ENCODE peak calls at places on chromosomes 13 and 19, in nine cellular contexts. Q is activated CD4-positive, CD25-positive, alpha-beta regulatory T cell treated with anti-CD3 and anti-CD28 coated beads, Interleukin-2, amount 50 U/mL, for 16 hours; Y is NCI-H524 treated with DMSO at 0.1 percent for 48 hours; V is activated B cell treated with CpG ODN at 0.5 μM for 24 hours; P is iPS DF 6.9; O is stimulated activated CD4-positive, alpha-beta T cell treated with anti-CD3 and anti-CD28 coated beads, Interleukin-2, amount 100 ng/mL, for 48 hours; N is A549; T is AG09319; B is ACHN. L is an unnamed sample.

GRCh38 chr13:69999875-70000274 is 107.8 kb upstream of the ATXN8OS start:
- DNase-seq in T (no peak), P (no peak), Y (no peak), V (no peak), B (no peak), Q (no peak), N (no peak), O (no peak), L (no peak)

GRCh38 chr19:14091086-14091884 is 734 bp upstream of the SAMD1 start:
- DNase-seq in Q (no peak), T (no peak), B (peak; percentile 58), N (peak; percentile 62), O (peak; percentile 64), V (peak; percentile 81), Y (no peak), P (no peak), L (peak; percentile 74)

GRCh38 chr19:5536337-5536894 is 31.3 kb downstream of the TINCR start:
- DNase-seq in N (peak; percentile 25), B (no peak), O (no peak), T (no peak), V (no peak), P (no peak), Y (no peak), Q (no peak), L (no peak)

GRCh38 chr13:63381078-63381859 is 1965.6 kb upstream of the PCDH20 start:
- DNase-seq in V (no peak), N (no peak), O (no peak), Y (no peak), Q (no peak), T (no peak), B (no peak), P (no peak), L (no peak)

GRCh38 chr19:46489445-46490272 is 6.0 kb downstream of the PNMA8B start:
- DNase-seq in O (no peak), V (no peak), P (no peak), B (no peak), T (no peak), Q (no peak), N (no peak), Y (no peak), L (no peak)

GRCh38 chr13:71870036-71870435 is 3.0 kb upstream of the DACH1 start:
- DNase-seq in O (no peak), Y (no peak), N (no peak), Q (no peak), B (no peak), T (no peak), P (no peak), V (no peak), L (no peak)

GRCh38 chr13:59666504-59666903 is 497.2 kb downstream of the DIAPH3 start:
- DNase-seq in V (no peak), P (no peak), B (no peak), T (no peak), Q (no peak), O (no peak), Y (no peak), N (no peak), L (no peak)

GRCh38 chr19:8149261-8150094 is at the start of gene FBN3:
- DNase-seq in P (no peak), T (no peak), Y (no peak), B (no peak), N (no peak), Q (no peak), O (no peak), V (no peak), L (no peak)

GRCh38 chr13:110942248-110942981 is 27.5 kb upstream of the ANKRD10 start:
- DNase-seq in N (no peak), Y (no peak), T (no peak), V (no peak), P (no peak), B (no peak), O (peak; percentile 15), Q (no peak), L (no peak)

GRCh38 chr13:73677041-73677589 is 457.1 kb downstream of the KLF12 start:
- DNase-seq in P (no peak), T (no peak), Q (no peak), B (no peak), V (no peak), Y (no peak), O (no peak), N (peak; percentile 2), L (peak; percentile 66)

GRCh38 chr13:87280139-87280538 is 391.0 kb upstream of the SLITRK5 start:
- DNase-seq in T (no peak), P (no peak), N (no peak), Y (no peak), O (no peak), V (no peak), B (no peak), Q (no peak), L (no peak)

GRCh38 chr19:23440207-23440606 is 44.9 kb upstream of the ZNF91 start:
- DNase-seq in Y (no peak), O (no peak), B (peak; percentile 14), P (no peak), T (no peak), Q (no peak), N (peak; percentile 9), V (no peak), L (no peak)

GRCh38 chr19:45641274-45642105 is 2.3 kb upstream of the EML2 start:
- DNase-seq in T (no peak), N (peak; percentile 97), O (peak; percentile 85), V (peak; percentile 72), Y (no peak), P (peak; percentile 97), B (peak; percentile 93), Q (peak; percentile 52), L (peak; percentile 97)

GRCh38 chr19:804419-805160 is 7.3 kb downstream of the PTBP1 start:
- DNase-seq in B (no peak), N (no peak), Q (no peak), Y (no peak), V (no peak), P (no peak), O (no peak), T (no peak), L (no peak)

GRCh38 chr13:111239754-111240670 is 80.4 kb upstream of the TEX29 start:
- DNase-seq in V (no peak), Y (no peak), Q (no peak), O (no peak), T (no peak), N (no peak), B (no peak), P (no peak), L (no peak)

GRCh38 chr19:31983647-31984046 is 361.8 kb upstream of the ZNF507 start:
- DNase-seq in B (no peak), Q (no peak), V (no peak), O (no peak), N (no peak), P (no peak), Y (no peak), T (no peak), L (no peak)

GRCh38 chr19:38564981-38565685 is 52.6 kb downstream of the MAP4K1 start:
- DNase-seq in Y (no peak), B (no peak), T (no peak), N (no peak), Q (no peak), O (no peak), P (no peak), V (peak; percentile 37), L (no peak)

GRCh38 chr19:31154021-31154420 is 195.2 kb downstream of the TSHZ3 start:
- DNase-seq in B (no peak), P (no peak), N (no peak), V (no peak), Q (no peak), Y (no peak), O (no peak), T (no peak), L (peak; percentile 25)

GRCh38 chr13:30135351-30135750 is 172.0 kb downstream of the KATNAL1 start:
- DNase-seq in N (no peak), Y (no peak), O (no peak), V (no peak), Q (no peak), P (no peak), T (no peak), B (no peak), L (no peak)

GRCh38 chr13:22596157-22596863 is 584.5 kb upstream of the SGCG start:
- DNase-seq in O (no peak), B (no peak), Q (no peak), T (no peak), V (no peak), P (no peak), Y (no peak), N (no peak), L (peak; percentile 2)

GRCh38 chr13:24066405-24067292 is 93.9 kb upstream of the SPATA13 start:
- DNase-seq in B (no peak), O (no peak), N (no peak), Y (no peak), V (no peak), Q (no peak), T (no peak), P (no peak), L (no peak)

GRCh38 chr13:31322702-31323101 is 122.9 kb downstream of the B3GLCT start:
- DNase-seq in N (no peak), O (no peak), V (no peak), Q (no peak), T (no peak), Y (no peak), B (no peak), P (no peak), L (no peak)

GRCh38 chr13:36345438-36346221 is 564 bp downstream of the SPART start:
- DNase-seq in T (peak; percentile 78), B (peak; percentile 85), Q (no peak), Y (no peak), N (peak; percentile 14), V (peak; percentile 26), O (peak; percentile 19), P (no peak), L (no peak)

GRCh38 chr13:28321751-28322150 is 173.2 kb downstream of the FLT1 start:
- DNase-seq in N (no peak), B (no peak), P (no peak), T (no peak), Y (no peak), V (no peak), O (no peak), Q (no peak), L (no peak)

GRCh38 chr19:58558623-58559274 is 338 bp upstream of the UBE2M start:
- DNase-seq in Q (peak; percentile 98), V (peak; percentile 97), N (peak; percentile 93), O (peak; percentile 100), T (peak; percentile 97), B (peak; percentile 96), Y (no peak), P (peak; percentile 96), L (peak; percentile 98)

GRCh38 chr19:11269408-11269807 is 7.1 kb upstream of the DOCK6 start:
- DNase-seq in B (no peak), V (no peak), T (no peak), P (no peak), N (no peak), O (no peak), Q (no peak), Y (no peak), L (no peak)